ENCODE peak calls at places on chromosomes 7 and 10, in five cellular contexts. J is HepG2, P is K562, X is GM12878, I is HCT116. Q is an unnamed sample.
A peak's percentile ranks its signal among the peaks of the same experiment; 100 is the strongest.

GRCh38 chr7:36171503-36171902 is 18.4 kb downstream of the EEPD1 start:
- DNase-seq in J (no peak), P (no peak), X (peak; percentile 4), I (no peak), Q (no peak)

GRCh38 chr7:36034020-36034419 is 119.0 kb upstream of the EEPD1 start:
- DNase-seq in J (no peak), P (no peak), X (no peak), I (no peak), Q (peak; percentile 61)

GRCh38 chr10:123143162-123143824 is 4.6 kb upstream of the HMX2 start:
- DNase-seq in J (no peak), P (no peak), X (no peak), I (no peak), Q (no peak)

GRCh38 chr10:31101123-31101522 is 69.5 kb upstream of the ZNF438 start:
- DNase-seq in J (no peak), P (no peak), X (peak; percentile 59), I (peak; percentile 85), Q (peak; percentile 53)

GRCh38 chr7:127437772-127438330 is 45.3 kb upstream of the ZNF800 start:
- DNase-seq in J (no peak), P (no peak), X (no peak), I (no peak), Q (no peak)

GRCh38 chr10:114399576-114399975 is 4.7 kb downstream of the AFAP1L2 start:
- DNase-seq in J (no peak), P (no peak), X (no peak), I (no peak), Q (no peak)

GRCh38 chr10:110868981-110869380 is 2.7 kb upstream of the PDCD4 start:
- DNase-seq in J (no peak), P (no peak), X (no peak), I (no peak), Q (no peak)

GRCh38 chr10:121313119-121313858 is 285.0 kb downstream of the FGFR2 start:
- DNase-seq in J (no peak), P (no peak), X (no peak), I (no peak), Q (no peak)

GRCh38 chr10:75067272-75067671 is 44.2 kb upstream of the SAMD8 start:
- DNase-seq in J (no peak), P (no peak), X (no peak), I (no peak), Q (no peak)

GRCh38 chr10:7444576-7445226 is 33.9 kb upstream of the SFMBT2 start:
- DNase-seq in J (no peak), P (no peak), X (no peak), I (no peak), Q (no peak)

GRCh38 chr7:122544463-122544862 is 154.5 kb downstream of the RNF133 start:
- DNase-seq in J (no peak), P (no peak), X (peak; percentile 49), I (no peak), Q (no peak)

GRCh38 chr7:142414915-142415314 is 157.1 kb upstream of the PRSS58 start:
- DNase-seq in J (no peak), P (no peak), X (no peak), I (no peak), Q (no peak)

GRCh38 chr7:43716598-43716997 is 12.7 kb downstream of the COA1 start:
- DNase-seq in J (no peak), P (no peak), X (no peak), I (no peak), Q (no peak)

GRCh38 chr10:22230331-22230833 is 12.6 kb upstream of the EBLN1 start:
- DNase-seq in J (no peak), P (peak; percentile 84), X (no peak), I (peak; percentile 60), Q (peak; percentile 46)

GRCh38 chr7:32892521-32893224 is 1.1 kb upstream of the KBTBD2 start:
- DNase-seq in J (no peak), P (peak; percentile 78), X (no peak), I (peak; percentile 4), Q (no peak)

GRCh38 chr10:52897162-52897561 is 124.6 kb upstream of the MBL2 start:
- DNase-seq in J (no peak), P (no peak), X (no peak), I (no peak), Q (no peak)

GRCh38 chr7:8295638-8296361 is 33.8 kb upstream of the ICA1 start:
- DNase-seq in J (peak; percentile 80), P (peak; percentile 87), X (peak; percentile 43), I (peak; percentile 89), Q (peak; percentile 64)

GRCh38 chr10:28768227-28768626 is 90.9 kb downstream of the BAMBI start:
- DNase-seq in J (no peak), P (no peak), X (no peak), I (no peak), Q (no peak)

GRCh38 chr7:155009570-155010157 is 6.7 kb upstream of the PAXIP1 start:
- DNase-seq in J (peak; percentile 18), P (peak; percentile 58), X (no peak), I (peak; percentile 27), Q (peak; percentile 38)

GRCh38 chr10:78211476-78212110 is 177.9 kb downstream of the RPS24 start:
- DNase-seq in J (peak; percentile 16), P (peak; percentile 23), X (no peak), I (peak; percentile 6), Q (peak; percentile 54)

GRCh38 chr10:3090914-3091313 is 23.6 kb downstream of the PFKP start:
- DNase-seq in J (peak; percentile 17), P (no peak), X (no peak), I (peak; percentile 73), Q (peak; percentile 84)

GRCh38 chr10:90579602-90580242 is 278.1 kb downstream of the HTR7 start:
- DNase-seq in J (peak; percentile 21), P (no peak), X (no peak), I (peak; percentile 61), Q (no peak)

GRCh38 chr7:158567153-158567603 is 20.4 kb downstream of the PTPRN2 start:
- DNase-seq in J (no peak), P (no peak), X (no peak), I (no peak), Q (no peak)

GRCh38 chr10:24229909-24230308 is 21.0 kb downstream of the KIAA1217 start:
- DNase-seq in J (no peak), P (no peak), X (no peak), I (no peak), Q (no peak)

GRCh38 chr7:4235596-4235995 is 446.5 kb upstream of the FOXK1 start:
- DNase-seq in J (peak; percentile 45), P (no peak), X (no peak), I (no peak), Q (no peak)

GRCh38 chr7:23514755-23515154 is 17.0 kb downstream of the TRA2A start:
- DNase-seq in J (no peak), P (no peak), X (no peak), I (no peak), Q (no peak)

GRCh38 chr7:111212857-111213523 is 122.1 kb downstream of the LRRN3 start:
- DNase-seq in J (no peak), P (no peak), X (no peak), I (no peak), Q (no peak)

GRCh38 chr7:69800495-69800894 is 202.2 kb downstream of the AUTS2 start:
- DNase-seq in J (no peak), P (peak; percentile 6), X (no peak), I (no peak), Q (peak; percentile 30)

GRCh38 chr10:22617516-22617915 is 96.9 kb downstream of the PIP4K2A start:
- DNase-seq in J (no peak), P (peak; percentile 52), X (no peak), I (no peak), Q (no peak)

GRCh38 chr7:130932088-130932487 is 198.1 kb upstream of the KLF14 start:
- DNase-seq in J (no peak), P (no peak), X (no peak), I (no peak), Q (no peak)

GRCh38 chr7:130936202-130936931 is 202.4 kb upstream of the KLF14 start:
- DNase-seq in J (no peak), P (no peak), X (no peak), I (no peak), Q (no peak)

GRCh38 chr7:130935564-130936157 is 201.7 kb upstream of the KLF14 start:
- DNase-seq in J (no peak), P (peak; percentile 54), X (no peak), I (no peak), Q (no peak)

GRCh38 chr7:130932667-130933432 is 198.8 kb upstream of the KLF14 start:
- DNase-seq in J (no peak), P (no peak), X (no peak), I (no peak), Q (no peak)

GRCh38 chr7:130933919-130934318 is 199.9 kb upstream of the KLF14 start:
- DNase-seq in J (no peak), P (no peak), X (no peak), I (no peak), Q (no peak)
- TF ChIP-seq POLR2A in J (no peak), P (no peak), X (no peak), I (no peak), Q (no peak)

GRCh38 chr10:70830185-70830584 is 14.4 kb downstream of the SGPL1 start:
- DNase-seq in J (no peak), P (no peak), X (no peak), I (no peak), Q (no peak)
- TF ChIP-seq REST in J (no peak), P (no peak), X (no peak), I (no peak), Q (no peak)

GRCh38 chr7:48089415-48089975 is 430 bp downstream of the UPP1 start:
- DNase-seq in J (no peak), P (peak; percentile 10), X (no peak), I (no peak), Q (no peak)

GRCh38 chr7:48085942-48086341 is 3.1 kb upstream of the UPP1 start:
- DNase-seq in J (no peak), P (no peak), X (no peak), I (no peak), Q (no peak)

GRCh38 chr7:48085433-48085791 is 3.7 kb upstream of the UPP1 start:
- DNase-seq in J (no peak), P (no peak), X (peak; percentile 35), I (no peak), Q (no peak)

GRCh38 chr7:48088559-48089414 is at the start of gene UPP1:
- DNase-seq in J (peak; percentile 97), P (peak; percentile 89), X (peak; percentile 76), I (peak; percentile 73), Q (peak; percentile 98)

GRCh38 chr7:48087349-48087748 is 1.7 kb upstream of the UPP1 start:
- DNase-seq in J (no peak), P (no peak), X (peak; percentile 41), I (no peak), Q (no peak)
- TF ChIP-seq POLR2A in J (no peak), P (no peak), X (no peak), I (no peak), Q (no peak)

DNA sequence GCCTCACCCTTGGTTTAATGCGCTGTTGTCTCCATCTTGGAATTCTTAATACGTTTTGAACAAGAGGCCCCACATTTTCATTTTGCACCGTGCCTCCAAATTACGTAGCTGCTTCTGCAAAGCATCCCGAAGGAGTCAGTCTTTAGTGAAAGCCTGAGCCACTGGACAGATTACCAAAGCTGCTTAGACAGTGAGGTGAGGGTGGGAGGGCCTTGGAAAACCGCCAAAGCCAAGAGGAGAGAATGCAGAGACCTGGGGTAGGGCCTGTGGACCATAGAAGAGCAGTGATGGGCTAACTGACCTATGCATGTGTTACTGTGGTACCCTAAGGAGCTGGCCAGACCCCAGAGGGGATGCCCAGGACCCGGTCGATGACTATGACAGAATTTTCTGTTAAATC is 4.2 kb upstream of the TCAF1 start:
- DNase-seq in J (peak; percentile 65), P (peak; percentile 46), X (no peak), I (no peak), Q (no peak)
- TF ChIP-seq REST in J (no peak), P (no peak), X (no peak), I (no peak), Q (no peak)